ENCODE peak calls at places on chromosomes 4 and X, in nine cellular contexts. C, V, Z, I, B, R, X, S and N are unnamed samples.

GRCh38 chrX:35733879-35734278 is 64.3 kb upstream of the MAGEB16 start:
- DNase-seq in C (no peak), V (no peak), Z (no peak), I (no peak), B (no peak), R (no peak), X (no peak), S (no peak), N (no peak)

GRCh38 chr4:52836653-52837052 is 25.5 kb upstream of the RASL11B start:
- DNase-seq in C (no peak), V (no peak), Z (no peak), I (no peak), B (no peak), R (no peak), X (no peak), S (no peak), N (no peak)

GRCh38 chr4:134024251-134024650 is 177.3 kb downstream of the PABPC4L start:
- DNase-seq in C (no peak), V (no peak), Z (no peak), I (peak; percentile 12), B (peak; percentile 43), R (no peak), X (no peak), S (no peak), N (no peak)

GRCh38 chrX:70324326-70324725 is 34.4 kb downstream of the KIF4A start:
- DNase-seq in C (no peak), V (no peak), Z (no peak), I (no peak), B (no peak), R (no peak), X (no peak), S (no peak), N (no peak)

GRCh38 chr4:84151574-84151973 is 347.5 kb downstream of the NKX6-1 start:
- DNase-seq in C (no peak), V (no peak), Z (no peak), I (no peak), B (no peak), R (no peak), X (peak; percentile 12), S (no peak), N (no peak)

GRCh38 chr4:63717384-63717783 is 691.9 kb downstream of the TECRL start:
- DNase-seq in C (no peak), V (no peak), Z (peak; percentile 3), I (peak; percentile 9), B (peak; percentile 41), R (no peak), X (no peak), S (no peak), N (peak; percentile 12)

GRCh38 chr4:13633671-13634070 is 6.1 kb upstream of the BOD1L1 start:
- DNase-seq in C (no peak), V (no peak), Z (no peak), I (peak; percentile 32), B (no peak), R (no peak), X (no peak), S (no peak), N (no peak)

GRCh38 chr4:185800266-185800945 is 11.6 kb downstream of the SORBS2 start:
- DNase-seq in C (no peak), V (no peak), Z (no peak), I (no peak), B (no peak), R (no peak), X (no peak), S (no peak), N (no peak)

GRCh38 chr4:164550989-164551712 is 202.8 kb upstream of the SMIM31 start:
- DNase-seq in C (no peak), V (no peak), Z (no peak), I (no peak), B (peak; percentile 13), R (no peak), X (no peak), S (no peak), N (no peak)

GRCh38 chr4:20554134-20554533 is 146.1 kb upstream of the PACRGL start:
- DNase-seq in C (no peak), V (no peak), Z (no peak), I (no peak), B (no peak), R (no peak), X (no peak), S (no peak), N (peak; percentile 59)

GRCh38 chr4:122894802-122895201 is 27.6 kb downstream of the NUDT6 start:
- DNase-seq in C (no peak), V (no peak), Z (no peak), I (no peak), B (no peak), R (no peak), X (no peak), S (no peak), N (no peak)

GRCh38 chr4:5751073-5751917 is 40.3 kb downstream of the EVC start:
- DNase-seq in C (peak; percentile 66), V (no peak), Z (peak; percentile 56), I (peak; percentile 93), B (no peak), R (no peak), X (no peak), S (peak; percentile 71), N (peak; percentile 15)

GRCh38 chr4:123421227-123421941 is 24.8 kb downstream of the SPRY1 start:
- DNase-seq in C (no peak), V (no peak), Z (no peak), I (peak; percentile 76), B (no peak), R (no peak), X (no peak), S (no peak), N (peak; percentile 52)

GRCh38 chrX:108001218-108001814 is 19.1 kb upstream of the TEX13B start:
- DNase-seq in C (no peak), V (no peak), Z (peak; percentile 29), I (peak; percentile 66), B (peak; percentile 50), R (no peak), X (peak; percentile 7), S (peak; percentile 41), N (peak; percentile 55)

GRCh38 chrX:85051627-85052026 is 48.0 kb downstream of the APOOL start:
- DNase-seq in C (no peak), V (no peak), Z (no peak), I (no peak), B (no peak), R (no peak), X (no peak), S (no peak), N (no peak)

GRCh38 chrX:85052207-85052606 is 48.5 kb downstream of the APOOL start:
- DNase-seq in C (no peak), V (no peak), Z (no peak), I (peak; percentile 22), B (no peak), R (no peak), X (no peak), S (peak; percentile 19), N (no peak)

GRCh38 chrX:85052636-85053343 is 49.1 kb downstream of the APOOL start:
- DNase-seq in C (no peak), V (no peak), Z (peak; percentile 83), I (peak; percentile 65), B (no peak), R (no peak), X (no peak), S (peak; percentile 80), N (peak; percentile 84)
- TF ChIP-seq CTCF in C (no peak), V (no peak), Z (peak; percentile 40), I (peak; percentile 31), B (peak; percentile 11), R (no peak), X (peak; percentile 20), S (peak; percentile 44), N (no peak)

GRCh38 chr4:57091657-57092162 is 18.5 kb downstream of the IGFBP7 start:
- DNase-seq in C (no peak), V (no peak), Z (no peak), I (peak; percentile 43), B (no peak), R (no peak), X (no peak), S (no peak), N (no peak)
- H3K4me3 ChIP-seq in C (peak overlapping the region; percentile 3), V (no peak overlapping the region), Z (no peak overlapping the region), I (no peak overlapping the region), B (no peak overlapping the region), R (no peak overlapping the region), X (no peak overlapping the region), S (no peak overlapping the region), N (no peak overlapping the region)

GRCh38 chr4:183716302-183716701 is 57.2 kb downstream of the TRAPPC11 start:
- DNase-seq in C (no peak), V (no peak), Z (no peak), I (no peak), B (no peak), R (no peak), X (no peak), S (no peak), N (no peak)

GRCh38 chr4:183718876-183719275 is 59.8 kb downstream of the TRAPPC11 start:
- DNase-seq in C (no peak), V (no peak), Z (no peak), I (no peak), B (no peak), R (no peak), X (no peak), S (no peak), N (peak; percentile 26)

GRCh38 chr4:183722738-183723560 is 63.9 kb downstream of the TRAPPC11 start:
- DNase-seq in C (no peak), V (peak; percentile 76), Z (peak; percentile 23), I (peak; percentile 30), B (peak; percentile 76), R (peak; percentile 84), X (peak; percentile 78), S (peak; percentile 19), N (peak; percentile 26)

GRCh38 chr4:183723561-183724228 is 64.6 kb downstream of the TRAPPC11 start:
- DNase-seq in C (no peak), V (no peak), Z (no peak), I (no peak), B (no peak), R (no peak), X (no peak), S (no peak), N (no peak)

DNA sequence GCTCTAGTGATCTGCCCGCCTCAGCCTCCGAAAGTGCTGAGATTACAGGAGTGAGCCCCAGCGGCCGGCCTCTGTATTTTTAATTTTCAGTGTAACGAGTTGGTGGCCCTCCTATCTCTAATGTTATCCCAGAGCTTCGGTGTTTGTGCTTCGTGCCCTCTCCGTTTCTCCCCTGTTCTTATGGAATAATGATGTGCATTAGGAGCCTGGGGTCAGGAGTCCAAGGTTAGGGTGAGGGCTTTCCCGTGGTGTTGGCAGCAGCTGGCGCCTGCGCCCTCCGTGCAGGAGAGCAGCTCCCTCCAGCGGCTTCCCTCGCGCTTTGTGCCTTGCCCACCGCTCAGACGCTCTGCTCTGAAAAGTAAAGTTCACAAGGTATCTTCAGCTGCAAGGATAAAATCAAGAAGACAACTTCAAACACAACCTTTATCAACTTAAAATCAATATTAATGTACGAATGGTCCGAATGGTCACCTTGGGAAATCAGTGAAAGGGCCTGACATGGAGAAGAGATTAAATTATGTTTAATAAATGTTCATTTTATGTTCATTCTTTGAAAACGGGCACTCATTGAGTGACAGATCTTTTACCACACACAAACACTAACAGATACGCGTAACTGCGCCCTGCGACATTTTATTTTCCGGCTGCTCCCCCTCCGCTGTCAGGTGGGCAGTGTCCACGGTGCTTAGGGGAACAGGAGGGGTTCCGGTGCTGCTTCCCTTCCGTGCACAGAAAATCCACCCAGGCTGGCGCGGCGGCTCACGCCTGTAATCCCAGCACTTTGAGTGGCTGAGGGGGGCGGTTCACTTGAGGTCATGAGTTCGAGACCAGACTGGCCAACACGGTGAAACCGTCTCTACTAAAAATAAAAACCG is 62.4 kb downstream of the TRAPPC11 start:
- DNase-seq in C (no peak), V (peak; percentile 80), Z (peak; percentile 36), I (peak; percentile 65), B (peak; percentile 32), R (peak; percentile 89), X (peak; percentile 83), S (peak; percentile 51), N (peak; percentile 12)
- TF ChIP-seq CTCF in C (no peak), V (peak; percentile 63), Z (peak; percentile 68), I (peak; percentile 70), B (peak; percentile 33), R (peak; percentile 18), X (peak; percentile 69), S (peak; percentile 64), N (peak; percentile 43)

GRCh38 chrX:23764585-23764984 is 18.4 kb upstream of the SAT1 start:
- DNase-seq in C (no peak), V (no peak), Z (no peak), I (no peak), B (no peak), R (no peak), X (no peak), S (no peak), N (no peak)
- H3K4me3 ChIP-seq in C (no peak overlapping the region), V (no peak overlapping the region), Z (no peak overlapping the region), I (no peak overlapping the region), B (no peak overlapping the region), R (no peak overlapping the region), X (no peak overlapping the region), S (no peak overlapping the region), N (no peak overlapping the region)